ENCODE peak calls at places on chromosomes 13 and 19, in five cellular contexts. U is SK-N-SH, E is HepG2, H is K562, Y is GM12878. N is an unnamed sample.

GRCh38 chr19:50362656-50363424 is 2.6 kb downstream of the NAPSA start:
- DNase-seq in E (no peak), H (peak), U (no peak), Y (no peak), N (no peak)

GRCh38 chr19:5479958-5480357 is 24.7 kb downstream of the ZNRF4 start:
- DNase-seq in U (peak), Y (no peak), E (no peak), H (no peak), N (no peak)

GRCh38 chr13:74168263-74168675 is 34.1 kb upstream of the KLF12 start:
- DNase-seq in E (peak), H (no peak), U (no peak), Y (no peak), N (no peak)

GRCh38 chr13:104868806-104869205 is 1666.7 kb downstream of the EFNB2 start:
- DNase-seq in Y (no peak), H (no peak), U (no peak), E (no peak), N (no peak)

GRCh38 chr19:13207237-13208130 is 57.3 kb downstream of the IER2 start:
- DNase-seq in Y (no peak), U (no peak), H (no peak), E (no peak), N (no peak)

GRCh38 chr13:112960671-112961070 is 8.3 kb upstream of the MCF2L start:
- DNase-seq in Y (no peak), E (no peak), U (no peak), H (no peak), N (no peak)

GRCh38 chr13:40403509-40404241 is 262.8 kb downstream of the FOXO1 start:
- DNase-seq in H (no peak), E (no peak), U (no peak), Y (no peak), N (no peak)

GRCh38 chr19:16928916-16929315 is 40.1 kb downstream of the F2RL3 start:
- DNase-seq in Y (no peak), H (no peak), U (no peak), E (no peak), N (no peak)

GRCh38 chr19:6772028-6772865 is at the start of gene VAV1:
- DNase-seq in U (peak), H (peak), Y (peak), E (no peak), N (peak)

GRCh38 chr13:45055902-45056648 is 64.2 kb upstream of the GTF2F2 start:
- DNase-seq in E (no peak), U (no peak), H (peak), Y (no peak), N (no peak)

GRCh38 chr19:19193926-19194325 is 1.9 kb downstream of the RFXANK start:
- DNase-seq in H (no peak), Y (no peak), E (no peak), U (no peak), N (no peak)

GRCh38 chr13:32086791-32087441 is 55.3 kb downstream of the FRY start:
- DNase-seq in Y (no peak), H (no peak), U (no peak), E (no peak), N (no peak)

GRCh38 chr13:21015284-21015683 is 46.1 kb downstream of the LATS2 start:
- DNase-seq in E (no peak), H (no peak), Y (no peak), U (no peak), N (no peak)

GRCh38 chr19:16316506-16316882 is 8.1 kb upstream of the KLF2 start:
- DNase-seq in E (no peak), H (no peak), U (no peak), Y (no peak), N (peak)

GRCh38 chr13:107138468-107138867 is 570.5 kb upstream of the ARGLU1 start:
- DNase-seq in E (no peak), Y (no peak), H (no peak), U (no peak), N (no peak)

GRCh38 chr13:66974174-66974573 is 256.0 kb downstream of the PCDH9 start:
- DNase-seq in U (no peak), H (no peak), E (no peak), Y (no peak), N (no peak)

GRCh38 chr13:42047561-42048322 is 706 bp upstream of the DGKH start:
- DNase-seq in Y (peak), H (peak), U (peak), E (no peak), N (peak)

GRCh38 chr19:29771708-29772415 is 39.9 kb upstream of the CCNE1 start:
- DNase-seq in H (peak), Y (no peak), E (peak), U (peak), N (peak)

GRCh38 chr19:51347209-51347928 is 5.4 kb upstream of the VSIG10L start:
- DNase-seq in Y (no peak), U (no peak), E (peak), H (no peak), N (no peak)

GRCh38 chr13:46288570-46289259 is 77.0 kb downstream of the LRRC63 start:
- DNase-seq in H (peak), E (peak), U (peak), Y (peak), N (peak)

GRCh38 chr19:32223595-32224370 is 121.6 kb upstream of the ZNF507 start:
- DNase-seq in U (peak), H (no peak), E (no peak), Y (no peak), N (no peak)

GRCh38 chr13:42218576-42218975 is 53.4 kb upstream of the AKAP11 start:
- DNase-seq in H (no peak), E (no peak), Y (no peak), U (no peak), N (no peak)

GRCh38 chr13:87234981-87235380 is 436.2 kb upstream of the SLITRK5 start:
- DNase-seq in Y (no peak), U (no peak), H (no peak), E (no peak), N (no peak)

GRCh38 chr13:99766641-99767045 is 204.9 kb downstream of the ZIC5 start:
- DNase-seq in U (no peak), E (peak), Y (no peak), H (no peak), N (no peak)

GRCh38 chr19:12946092-12946845 is 607 bp downstream of the RAD23A start:
- DNase-seq in E (peak), U (peak), Y (no peak), H (peak), N (peak)

GRCh38 chr19:38394488-38394887 is 6.0 kb downstream of the SPRED3 start:
- DNase-seq in U (no peak), E (peak), H (no peak), Y (no peak), N (no peak)

GRCh38 chr19:53506728-53507127 is 31.2 kb upstream of the ZNF331 start:
- DNase-seq in U (no peak), Y (no peak), E (no peak), H (no peak), N (no peak)

GRCh38 chr13:22403144-22403543 is 732.3 kb downstream of the FGF9 start:
- DNase-seq in H (no peak), U (no peak), E (no peak), Y (no peak), N (no peak)

GRCh38 chr19:30148803-30149202 is 206.8 kb downstream of the URI1 start:
- DNase-seq in U (no peak), E (no peak), H (no peak), Y (no peak), N (no peak)

GRCh38 chr13:53068841-53069520 is 40.4 kb downstream of the OLFM4 start:
- DNase-seq in Y (no peak), H (no peak), U (peak), E (no peak), N (no peak)

GRCh38 chr13:95176611-95177259 is 124.5 kb downstream of the ABCC4 start:
- DNase-seq in H (no peak), Y (no peak), U (no peak), E (no peak), N (no peak)

GRCh38 chr13:67221630-67222226 is 8.4 kb downstream of the PCDH9 start:
- DNase-seq in Y (no peak), E (no peak), H (no peak), U (no peak), N (no peak)

GRCh38 chr13:110820311-110820710 is 94.6 kb downstream of the ANKRD10 start:
- DNase-seq in H (no peak), U (no peak), Y (no peak), E (no peak), N (no peak)

GRCh38 chr13:44040070-44040753 is 160.5 kb downstream of the LACC1 start:
- DNase-seq in Y (no peak), H (no peak), E (no peak), U (no peak), N (no peak)

GRCh38 chr19:51098366-51099069 is 9.7 kb downstream of the CTU1 start:
- DNase-seq in Y (no peak), E (no peak), H (no peak), U (no peak), N (no peak)

GRCh38 chr19:45049073-45049736 is 10.4 kb downstream of the CLASRP start:
- DNase-seq in E (no peak), U (no peak), H (no peak), Y (no peak), N (no peak)

GRCh38 chr13:49828452-49828851 is 36.0 kb upstream of the KPNA3 start:
- DNase-seq in E (no peak), Y (no peak), H (no peak), U (no peak), N (no peak)

GRCh38 chr13:41603917-41604316 is 146.6 kb downstream of the RGCC start:
- DNase-seq in U (no peak), E (no peak), Y (no peak), H (peak), N (peak)

GRCh38 chr13:84961023-84961422 is 838.2 kb downstream of the SLITRK6 start:
- DNase-seq in H (no peak), E (no peak), U (no peak), Y (no peak), N (no peak)

GRCh38 chr19:48319647-48320537 is 5.5 kb upstream of the EMP3 start:
- DNase-seq in H (peak), U (peak), Y (no peak), E (peak), N (peak)
- TF ChIP-seq GABPA in H (no peak), U (no peak), Y (no peak), E (no peak), N (no peak)

DNA sequence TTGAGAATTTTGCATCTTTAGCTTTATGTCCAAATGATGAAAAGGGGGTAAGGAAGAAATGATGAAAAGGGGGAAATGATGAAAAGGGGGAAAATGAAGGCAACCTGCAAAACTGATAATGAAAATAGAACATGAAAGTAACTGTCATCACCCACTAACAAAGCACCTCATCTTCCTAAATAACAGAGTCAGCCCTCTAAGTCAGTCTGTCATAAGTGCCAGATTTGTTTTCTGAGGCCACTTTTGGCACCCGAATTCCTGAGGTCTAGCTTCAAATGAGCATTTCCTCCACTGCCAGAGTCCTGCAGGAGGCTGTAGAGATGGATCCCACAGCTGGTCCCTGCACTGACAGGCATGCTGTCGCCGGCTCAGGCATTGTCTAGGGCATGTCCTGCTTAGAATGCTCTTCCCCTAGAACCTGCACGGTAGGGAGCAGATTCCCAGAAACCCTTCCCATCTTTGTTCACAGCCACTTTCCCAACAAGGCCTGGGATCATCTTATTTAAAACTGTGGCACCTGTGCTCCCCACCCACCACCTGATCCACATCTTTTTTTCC is 25.3 kb downstream of the RAP2A start:
- DNase-seq in H (no peak), U (no peak), Y (peak), E (no peak), N (no peak)
- H3K27ac ChIP-seq in H (no peak), U (no peak), Y (peak), E (no peak), N (no peak)

GRCh38 chr13:69828527-69828926 is 279.1 kb upstream of the ATXN8OS start:
- DNase-seq in U (no peak), Y (no peak), H (no peak), E (no peak), N (no peak)
- TF ChIP-seq REST in U (no peak), Y (no peak), H (no peak), E (no peak), N (no peak)

GRCh38 chr19:42074513-42075363 is 1.2 kb upstream of the ZNF574 start:
- DNase-seq in E (no peak), U (peak), Y (no peak), H (peak), N (no peak)
- TF ChIP-seq GABPA in E (no peak), U (no peak), Y (peak), H (no peak), N (peak)

DNA sequence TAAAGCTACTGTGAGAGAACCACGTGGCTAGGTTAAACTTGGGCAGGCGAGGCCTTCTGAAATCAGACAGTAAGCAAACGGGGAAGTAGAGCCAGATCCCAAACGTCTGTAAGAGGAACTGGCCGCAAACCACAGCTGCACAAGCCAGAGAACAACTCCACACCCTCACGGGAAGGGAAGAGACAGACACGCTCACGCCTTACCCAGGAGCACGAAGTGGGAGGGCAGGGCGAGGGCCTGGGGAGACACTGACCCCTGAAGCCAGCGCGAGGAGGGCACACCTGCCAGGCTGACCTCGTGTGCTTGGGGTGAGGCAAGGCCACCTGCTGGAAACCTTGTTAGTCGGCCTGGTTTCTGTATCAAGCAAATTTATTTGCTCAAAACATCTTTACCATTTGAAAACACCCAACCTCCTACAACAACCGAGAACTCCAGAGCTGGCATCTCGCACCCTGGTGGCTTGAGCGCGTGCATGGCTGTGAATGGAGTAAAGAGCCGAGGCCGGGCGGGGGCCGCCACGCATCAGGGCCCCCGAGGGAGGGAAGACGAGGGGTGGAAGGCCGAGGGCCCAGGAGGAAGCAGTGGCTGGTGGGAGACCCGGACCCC is 7.3 kb downstream of the POLR2E start:
- DNase-seq in E (no peak), H (no peak), U (no peak), Y (no peak), N (no peak)
- H3K27ac ChIP-seq in E (no peak), H (no peak), U (no peak), Y (peak), N (peak)